ENCODE peak calls at places on chromosomes 3 and 15, in four cellular contexts. C is esophagus muscularis mucosa, J is sigmoid colon, H is breast epithelium. V is an unnamed sample.

GRCh38 chr15:23397779-23398178 is 43.2 kb downstream of the GOLGA8S start:
- DNase-seq in C (no peak), J (no peak), H (no peak), V (no peak)

GRCh38 chr3:49674491-49674983 is 386 bp downstream of the APEH start:
- DNase-seq in C (no peak), J (peak; percentile 75), H (no peak), V (no peak)

GRCh38 chr3:65758871-65759598 is 279.7 kb downstream of the MAGI1 start:
- DNase-seq in C (no peak), J (no peak), H (no peak), V (no peak)

GRCh38 chr15:91294795-91295194 is 194.7 kb downstream of the SV2B start:
- DNase-seq in C (peak; percentile 68), J (no peak), H (no peak), V (no peak)

GRCh38 chr3:77362936-77363335 is 323.0 kb downstream of the ROBO2 start:
- DNase-seq in C (no peak), J (no peak), H (no peak), V (no peak)

GRCh38 chr15:60376677-60377095 is 21.1 kb downstream of the ANXA2 start:
- DNase-seq in C (no peak), J (no peak), H (no peak), V (no peak)

GRCh38 chr15:50977157-50977556 is 68.7 kb downstream of the AP4E1 start:
- DNase-seq in C (no peak), J (no peak), H (no peak), V (no peak)

GRCh38 chr15:64150236-64150578 is 1.3 kb upstream of the SNX22 start:
- DNase-seq in C (no peak), J (peak; percentile 52), H (no peak), V (no peak)

GRCh38 chr3:197083486-197083885 is 53.9 kb upstream of the MELTF start:
- DNase-seq in C (no peak), J (no peak), H (no peak), V (no peak)

GRCh38 chr3:193805448-193805847 is 212.4 kb downstream of the OPA1 start:
- DNase-seq in C (no peak), J (peak; percentile 77), H (peak; percentile 97), V (no peak)

GRCh38 chr15:82312611-82313349 is 36.5 kb downstream of the GOLGA6L10 start:
- DNase-seq in C (no peak), J (peak; percentile 50), H (peak; percentile 19), V (peak; percentile 29)

GRCh38 chr3:148962513-148962912 is 28.8 kb upstream of the GYG1 start:
- DNase-seq in C (no peak), J (no peak), H (no peak), V (no peak)

GRCh38 chr3:172856766-172857742 is 106.5 kb downstream of the ECT2 start:
- DNase-seq in C (no peak), J (no peak), H (no peak), V (no peak)

GRCh38 chr3:73498764-73499622 is 125.7 kb downstream of the PDZRN3 start:
- DNase-seq in C (peak; percentile 91), J (no peak), H (no peak), V (no peak)

GRCh38 chr3:185912929-185913901 is 24.6 kb downstream of the TRA2B start:
- DNase-seq in C (no peak), J (no peak), H (no peak), V (no peak)
- TF ChIP-seq POLR2AphosphoS5 in C (peak; percentile 35), J (peak; percentile 49), H (no peak), V (no peak)

GRCh38 chr15:85759391-85759790 is 35.3 kb downstream of the KLHL25 start:
- DNase-seq in C (no peak), J (peak; percentile 62), H (no peak), V (peak; percentile 71)

GRCh38 chr15:85757073-85757938 is 37.4 kb downstream of the KLHL25 start:
- DNase-seq in C (no peak), J (peak; percentile 55), H (peak; percentile 0), V (peak; percentile 34)

GRCh38 chr15:85756411-85757072 is 38.2 kb downstream of the KLHL25 start:
- DNase-seq in C (no peak), J (peak; percentile 59), H (peak; percentile 51), V (peak; percentile 51)

GRCh38 chr15:85758655-85758978 is 36.1 kb downstream of the KLHL25 start:
- DNase-seq in C (no peak), J (peak; percentile 51), H (no peak), V (peak; percentile 39)

DNA sequence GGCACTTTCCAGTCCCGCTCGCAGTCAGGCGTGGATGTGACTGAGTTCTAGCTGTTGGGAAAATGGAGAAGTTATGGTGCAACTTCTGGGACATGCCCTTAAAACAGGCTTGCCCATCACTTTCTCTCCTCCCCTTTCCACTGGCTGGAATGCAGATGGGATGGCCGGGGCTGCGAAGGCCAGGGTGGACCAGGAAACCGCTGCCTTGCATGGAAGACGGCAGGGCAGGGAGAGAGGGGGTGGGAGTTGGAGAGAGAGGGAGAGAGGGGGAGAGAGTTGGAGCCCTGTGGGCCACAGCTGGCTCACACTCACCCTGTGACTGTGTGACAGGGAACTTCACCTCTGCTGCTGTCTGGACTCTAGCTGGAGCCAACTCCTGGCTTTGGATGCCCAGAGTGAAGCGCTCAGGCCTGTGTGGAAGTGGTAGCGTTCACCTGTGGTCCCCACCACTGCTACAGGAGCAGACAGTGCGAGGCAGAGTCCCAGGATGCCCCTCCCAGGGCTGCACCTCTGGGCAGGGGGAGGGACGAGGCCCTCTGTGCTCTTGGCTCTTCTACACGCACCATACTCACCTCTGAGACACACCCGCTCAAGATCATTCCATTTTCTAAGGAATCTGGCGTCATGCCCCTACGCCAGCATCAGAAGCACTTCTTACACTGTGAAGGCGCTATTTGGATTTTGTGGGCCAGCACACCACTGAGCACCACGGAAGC is 36.6 kb downstream of the KLHL25 start:
- DNase-seq in C (no peak), J (peak; percentile 56), H (no peak), V (peak; percentile 40)
- H3K36me3 ChIP-seq in C (peaks cover 14% of the 10 kb centered on the region), J (peaks cover 10% of the 10 kb centered on the region), H (no peaks in the 10 kb centered on the region), V (peaks cover 10% of the 10 kb centered on the region)

GRCh38 chr15:34583399-34584320 is at the start of gene GOLGA8B:
- DNase-seq in C (no peak), J (peak; percentile 81), H (no peak), V (peak; percentile 93)
- TF ChIP-seq POLR2AphosphoS5 in C (peak; percentile 67), J (peak; percentile 62), H (no peak), V (peak; percentile 85)

GRCh38 chr3:12381199-12381598 is 92.3 kb downstream of the PPARG start:
- DNase-seq in C (no peak), J (no peak), H (no peak), V (no peak)
- H3K36me3 ChIP-seq in C (no peaks in the 10 kb centered on the region), J (no peaks in the 10 kb centered on the region), H (no peaks in the 10 kb centered on the region), V (no peaks in the 10 kb centered on the region)

GRCh38 chr3:141366285-141367037 is 1.8 kb upstream of the ZBTB38 start:
- DNase-seq in C (peak; percentile 83), J (peak; percentile 83), H (no peak), V (no peak)
- TF ChIP-seq POLR2AphosphoS5 in C (peak; percentile 48), J (peak; percentile 65), H (peak; percentile 49), V (no peak)

GRCh38 chr3:190048831-190049541 is 71.7 kb downstream of the P3H2 start:
- DNase-seq in C (no peak), J (no peak), H (no peak), V (no peak)
- H3K36me3 ChIP-seq in C (no peaks in the 10 kb centered on the region), J (no peaks in the 10 kb centered on the region), H (no peaks in the 10 kb centered on the region), V (no peaks in the 10 kb centered on the region)